ENCODE peak calls at places on chromosomes 11 and 22, in nine cellular contexts. L, M, X, Y, V, Q, T, N and I are unnamed samples.

GRCh38 chr22:23786752-23787599 is at the start of gene SMARCB1:
- DNase-seq in L (peak), M (peak), X (peak), Y (peak), V (peak), Q (peak), T (peak), N (peak), I (peak)

GRCh38 chr11:8756201-8756600 is 73.6 kb downstream of the RPL27A start:
- DNase-seq in L (peak), M (no peak), X (no peak), Y (no peak), V (no peak), Q (no peak), T (no peak), N (no peak), I (no peak)

GRCh38 chr22:39123811-39124668 is 27.0 kb downstream of the APOBEC3H start:
- DNase-seq in L (no peak), M (no peak), X (no peak), Y (no peak), V (no peak), Q (peak), T (no peak), N (no peak), I (no peak)

GRCh38 chr11:102012946-102013345 is 34.3 kb upstream of the CFAP300 start:
- DNase-seq in L (no peak), M (no peak), X (no peak), Y (no peak), V (no peak), Q (no peak), T (no peak), N (no peak), I (no peak)

GRCh38 chr22:27801197-27801615 is 350 bp downstream of the MN1 start:
- DNase-seq in L (no peak), M (no peak), X (peak), Y (no peak), V (no peak), Q (no peak), T (no peak), N (peak), I (peak)

GRCh38 chr22:37803636-37804371 is 3.9 kb upstream of the GCAT start:
- DNase-seq in L (no peak), M (no peak), X (no peak), Y (no peak), V (peak), Q (no peak), T (no peak), N (no peak), I (no peak)

GRCh38 chr11:44258839-44259420 is 51.0 kb downstream of the ALX4 start:
- DNase-seq in L (no peak), M (no peak), X (no peak), Y (no peak), V (no peak), Q (no peak), T (no peak), N (no peak), I (no peak)

GRCh38 chr22:28479912-28480311 is 199.7 kb downstream of the TTC28 start:
- DNase-seq in L (peak), M (no peak), X (no peak), Y (no peak), V (no peak), Q (no peak), T (no peak), N (no peak), I (no peak)

GRCh38 chr11:118878187-118878586 is 5.5 kb upstream of the CXCR5 start:
- DNase-seq in L (no peak), M (no peak), X (no peak), Y (no peak), V (no peak), Q (no peak), T (no peak), N (no peak), I (no peak)

GRCh38 chr11:92675810-92676209 is 293.6 kb upstream of the MTNR1B start:
- DNase-seq in L (no peak), M (no peak), X (no peak), Y (no peak), V (no peak), Q (no peak), T (no peak), N (no peak), I (no peak)

GRCh38 chr22:19723165-19723989 is at the start of gene GP1BB:
- DNase-seq in L (no peak), M (no peak), X (peak), Y (no peak), V (peak), Q (no peak), T (no peak), N (peak), I (no peak)

GRCh38 chr11:28083118-28083517 is 24.8 kb downstream of the KIF18A start:
- DNase-seq in L (no peak), M (no peak), X (no peak), Y (no peak), V (no peak), Q (no peak), T (no peak), N (no peak), I (no peak)

GRCh38 chr11:95975343-95975742 is 51.4 kb upstream of the MTMR2 start:
- DNase-seq in L (no peak), M (no peak), X (no peak), Y (no peak), V (no peak), Q (no peak), T (no peak), N (no peak), I (no peak)

DNA sequence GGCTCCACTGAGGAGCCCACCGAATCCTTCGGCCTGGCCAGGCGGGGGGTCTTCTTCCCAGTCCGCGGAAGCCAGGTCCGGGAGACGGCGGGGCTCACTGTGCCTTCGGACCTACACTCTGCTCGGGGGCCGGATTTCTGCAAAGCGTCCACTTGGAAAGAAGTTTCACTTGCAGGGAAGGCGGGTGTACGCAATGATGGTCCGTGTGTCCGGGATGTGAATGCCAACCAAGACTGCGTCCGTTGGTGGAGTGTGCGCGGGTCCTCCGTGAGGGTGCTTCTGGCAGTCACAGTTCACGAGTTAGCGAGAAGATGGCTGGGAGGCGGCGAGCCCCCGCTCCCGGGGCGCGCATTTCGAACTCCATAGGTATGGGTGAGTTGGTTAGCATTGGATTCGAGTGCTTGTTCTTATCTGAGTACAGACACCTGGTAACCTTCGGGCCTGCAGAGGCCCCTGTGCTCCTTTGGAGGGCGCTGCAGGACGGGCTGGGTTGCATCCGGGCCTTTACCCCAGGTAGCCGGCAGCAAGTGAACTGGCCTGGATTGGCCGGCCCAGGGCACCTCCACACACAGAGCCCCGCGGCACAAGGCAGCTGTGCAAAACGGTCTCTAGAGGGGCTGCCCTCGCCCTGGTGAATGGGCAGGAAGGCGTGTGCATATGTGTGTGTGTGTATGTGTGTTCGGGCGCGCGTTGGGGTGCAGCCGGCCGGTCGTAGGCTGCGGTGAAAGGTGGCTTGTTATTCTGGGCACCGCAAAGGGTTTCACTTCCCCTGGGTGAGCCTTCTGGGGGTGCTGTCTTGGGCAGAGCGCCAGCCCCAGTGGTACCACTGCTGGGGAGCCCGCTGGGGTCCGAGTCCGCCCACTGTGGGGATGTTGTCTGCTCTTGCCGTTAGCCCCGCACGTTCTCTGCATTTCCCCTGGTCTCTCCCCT is 13.3 kb upstream of the CYP2R1 start:
- DNase-seq in L (peak), M (peak), X (peak), Y (no peak), V (peak), Q (peak), T (no peak), N (peak), I (no peak)
- TF ChIP-seq CTCF in L (peak), M (no peak), X (peak), Y (peak), V (peak), Q (peak), T (no peak), N (peak), I (no peak)

DNA sequence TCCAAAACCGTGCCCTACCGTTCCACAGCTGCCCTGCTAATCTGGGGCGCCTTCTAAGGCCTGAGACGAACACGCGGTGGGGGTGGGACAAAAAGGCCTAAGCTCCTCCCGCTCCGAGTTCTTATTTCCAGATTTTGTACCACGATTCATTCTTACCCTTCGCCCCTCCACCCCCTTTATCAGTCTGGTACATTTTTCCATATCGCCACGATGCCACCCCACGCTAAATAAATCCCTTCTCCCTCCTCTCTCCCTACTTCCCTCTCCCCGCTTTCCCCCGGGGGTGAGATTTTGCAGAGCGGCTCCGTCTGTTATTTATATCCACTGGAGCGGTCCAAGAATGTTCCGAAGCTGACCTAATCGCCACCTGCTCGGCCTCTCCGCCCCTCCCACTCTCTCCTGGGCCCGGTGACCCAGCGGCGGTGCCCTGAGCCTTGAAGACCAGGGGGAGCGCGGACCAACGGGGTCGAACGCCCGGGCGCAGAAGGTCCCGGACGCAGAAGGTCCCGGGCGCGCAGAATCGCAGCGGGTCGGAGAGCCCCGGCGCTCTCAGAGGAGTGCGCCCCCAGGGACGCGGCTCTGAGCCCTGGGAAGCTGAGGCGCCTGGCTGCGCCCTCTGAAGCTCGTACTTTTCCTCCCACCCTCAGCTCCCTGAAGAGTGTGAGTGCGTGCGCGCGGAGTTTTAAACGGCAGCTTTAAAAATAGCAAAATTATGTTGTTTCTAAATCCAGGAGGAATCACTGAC is 875 bp upstream of the PACSIN3 start:
- DNase-seq in L (peak), M (peak), X (peak), Y (peak), V (peak), Q (peak), T (peak), N (peak), I (peak)
- TF ChIP-seq CTCF in L (no peak), M (no peak), X (no peak), Y (peak), V (no peak), Q (no peak), T (no peak), N (peak), I (no peak)

GRCh38 chr11:5553347-5553746 is 5.0 kb upstream of the OR52H1 start:
- DNase-seq in L (no peak), M (no peak), X (no peak), Y (no peak), V (no peak), Q (no peak), T (no peak), N (no peak), I (no peak)
- TF ChIP-seq CTCF in L (no peak), M (no peak), X (peak), Y (no peak), V (no peak), Q (no peak), T (no peak), N (peak), I (no peak)

DNA sequence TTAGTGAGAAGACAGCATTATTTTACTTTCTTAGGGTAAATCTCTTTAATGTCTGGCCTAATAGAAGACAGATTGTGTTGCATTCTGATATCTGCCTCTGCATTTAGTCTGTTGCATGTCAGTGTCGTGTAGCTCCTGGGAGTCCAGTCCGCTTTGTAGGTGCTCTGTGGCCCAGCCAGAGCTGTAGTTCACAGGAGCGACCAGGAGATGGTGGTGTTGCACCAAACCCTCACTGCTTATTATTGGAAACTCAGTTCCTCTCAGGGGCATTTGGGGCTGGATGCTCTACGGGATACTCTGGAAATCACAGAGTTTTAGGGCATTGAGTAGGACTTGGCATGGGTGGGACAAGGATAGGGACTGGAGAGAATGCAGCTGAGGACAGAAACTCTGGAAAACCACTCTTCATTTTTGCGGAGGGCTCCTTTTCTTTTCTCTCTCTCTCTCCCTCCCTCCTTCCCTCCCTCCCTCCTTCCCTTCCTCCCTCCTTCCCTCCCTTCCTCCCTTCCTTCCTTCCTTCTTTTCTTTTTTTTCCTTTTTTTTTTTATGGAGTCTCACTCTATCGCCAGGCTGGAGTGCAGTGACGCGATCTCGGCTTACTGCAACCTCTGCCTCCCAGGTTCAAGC is 21.7 kb downstream of the MIAT start:
- DNase-seq in L (peak), M (peak), X (peak), Y (peak), V (peak), Q (peak), T (peak), N (peak), I (peak)
- TF ChIP-seq CTCF in L (peak), M (peak), X (peak), Y (peak), V (peak), Q (peak), T (peak), N (peak), I (peak)

DNA sequence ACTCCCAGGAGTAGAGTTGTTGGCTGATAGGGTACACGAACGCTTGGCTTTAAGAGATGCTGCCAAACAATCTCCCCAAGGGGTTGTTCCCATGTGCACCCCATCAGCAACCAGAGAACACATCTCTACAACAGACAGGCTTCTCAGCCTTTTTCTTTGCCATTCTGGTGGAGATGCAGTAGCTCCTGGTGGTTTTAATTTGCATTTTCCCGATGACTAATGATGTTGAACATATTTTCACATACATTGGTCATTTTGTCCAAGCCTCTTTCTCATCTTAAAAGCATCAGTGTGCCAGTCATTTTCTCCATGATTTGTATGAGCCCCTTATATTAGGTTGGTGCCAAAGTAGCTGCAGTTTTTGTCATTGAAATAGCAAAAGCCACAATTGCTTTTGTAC is 21.8 kb downstream of the DHCR7 start:
- DNase-seq in L (no peak), M (no peak), X (no peak), Y (no peak), V (no peak), Q (no peak), T (no peak), N (no peak), I (no peak)
- TF ChIP-seq CTCF in L (no peak), M (no peak), X (no peak), Y (no peak), V (no peak), Q (no peak), T (no peak), N (no peak), I (no peak)

GRCh38 chr11:1755344-1756023 is 5.1 kb upstream of the IFITM10 start:
- DNase-seq in L (no peak), M (no peak), X (peak), Y (no peak), V (no peak), Q (no peak), T (no peak), N (no peak), I (no peak)
- TF ChIP-seq CTCF in L (no peak), M (no peak), X (no peak), Y (no peak), V (no peak), Q (no peak), T (no peak), N (no peak), I (no peak)

GRCh38 chr11:134390706-134391105 is 21.3 kb downstream of the B3GAT1 start:
- DNase-seq in L (no peak), M (no peak), X (no peak), Y (no peak), V (no peak), Q (no peak), T (no peak), N (no peak), I (no peak)

GRCh38 chr11:134389464-134390180 is 22.4 kb downstream of the B3GAT1 start:
- DNase-seq in L (no peak), M (no peak), X (no peak), Y (no peak), V (no peak), Q (no peak), T (no peak), N (no peak), I (no peak)

GRCh38 chr11:134391656-134392055 is 20.4 kb downstream of the B3GAT1 start:
- DNase-seq in L (no peak), M (no peak), X (no peak), Y (no peak), V (no peak), Q (no peak), T (no peak), N (no peak), I (no peak)

GRCh38 chr11:134392953-134393615 is 19.0 kb downstream of the B3GAT1 start:
- DNase-seq in L (no peak), M (no peak), X (no peak), Y (no peak), V (no peak), Q (no peak), T (no peak), N (no peak), I (no peak)

GRCh38 chr11:134391170-134391569 is 20.9 kb downstream of the B3GAT1 start:
- DNase-seq in L (no peak), M (no peak), X (no peak), Y (no peak), V (no peak), Q (no peak), T (no peak), N (no peak), I (no peak)
- TF ChIP-seq CTCF in L (no peak), M (no peak), X (no peak), Y (no peak), V (no peak), Q (no peak), T (no peak), N (no peak), I (no peak)

DNA sequence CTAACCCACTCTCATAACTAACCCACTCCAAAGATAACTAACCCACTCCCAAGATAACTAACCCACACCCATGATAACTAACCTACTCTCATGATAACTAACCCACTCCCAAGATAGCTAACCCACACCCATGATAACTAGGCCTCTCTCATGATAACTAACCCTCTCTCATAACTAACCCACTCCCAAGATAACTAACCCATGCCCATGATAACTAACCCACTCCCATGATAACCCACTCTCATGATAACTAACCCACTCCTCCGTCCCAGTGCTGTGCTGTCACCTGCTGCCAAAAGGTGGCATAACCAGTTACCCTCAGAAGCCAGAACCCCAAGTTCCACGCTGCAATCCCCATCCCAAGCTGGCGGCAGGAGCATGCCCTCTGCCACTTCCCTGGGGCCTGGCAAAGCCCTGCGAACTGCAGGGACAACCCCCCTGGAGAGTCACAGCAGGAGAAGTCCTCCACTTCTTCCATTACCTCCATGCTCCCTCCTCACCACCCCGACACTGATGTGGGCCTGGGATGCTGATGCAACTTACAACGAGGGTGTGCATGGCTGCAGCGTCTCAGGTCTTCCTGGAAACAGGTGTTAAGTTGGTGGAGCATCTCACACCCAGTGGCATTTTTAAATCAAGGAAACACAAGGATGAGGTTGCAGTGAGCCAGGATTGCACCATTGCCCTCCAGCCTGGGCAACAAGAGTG is 30.8 kb upstream of the CELSR1 start:
- DNase-seq in L (no peak), M (no peak), X (no peak), Y (no peak), V (no peak), Q (no peak), T (no peak), N (no peak), I (no peak)
- TF ChIP-seq CTCF in L (peak), M (no peak), X (no peak), Y (peak), V (no peak), Q (no peak), T (no peak), N (no peak), I (no peak)

DNA sequence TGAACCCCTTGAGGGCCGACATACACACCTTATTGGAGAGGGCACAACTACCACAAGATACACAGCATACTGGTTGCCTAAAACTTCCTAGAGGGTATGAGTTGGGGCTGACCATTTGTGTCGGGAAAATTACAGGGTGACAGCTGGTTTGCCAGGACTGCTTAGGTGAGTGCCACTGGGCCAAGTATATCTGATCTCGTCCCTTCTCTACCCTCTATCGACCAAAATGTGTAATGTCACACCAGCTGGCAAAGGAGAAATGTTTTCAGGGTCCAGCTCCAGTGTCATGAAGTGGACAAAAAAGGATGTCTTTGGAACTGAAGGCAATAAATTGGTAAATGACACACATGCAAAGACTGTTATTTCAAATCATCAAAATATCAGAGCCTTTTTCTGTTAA is 126.1 kb downstream of the PGR start:
- DNase-seq in L (no peak), M (no peak), X (no peak), Y (no peak), V (no peak), Q (no peak), T (no peak), N (no peak), I (no peak)
- TF ChIP-seq CTCF in L (no peak), M (no peak), X (no peak), Y (no peak), V (no peak), Q (no peak), T (no peak), N (no peak), I (no peak)